ENCODE peak calls at places on chromosomes 7 and 10, in ten cellular contexts. Z is psoas muscle, F is breast epithelium, G is suprapubic skin, Q is adrenal gland, L is AG04450, W is colonic mucosa, K is astrocyte, N is HepG2, A is brain microvascular endothelial cell. B is an unnamed sample.

GRCh38 chr7:137025469-137026175 is 157.2 kb downstream of the CHRM2 start:
- DNase-seq in Z (no peak), F (no peak), G (no peak), Q (no peak), L (peak; percentile 78), W (no peak), K (peak; percentile 88), N (no peak), A (no peak), B (no peak)

GRCh38 chr10:34727595-34728033 is 87.5 kb downstream of the PARD3 start:
- DNase-seq in Z (no peak), F (no peak), G (no peak), Q (no peak), L (no peak), W (no peak), K (peak; percentile 9), N (peak; percentile 75), A (no peak), B (no peak)

GRCh38 chr10:55630491-55631056 is 730.5 kb downstream of the ZWINT start:
- DNase-seq in Z (no peak), F (no peak), G (no peak), Q (peak; percentile 64), L (no peak), W (no peak), K (no peak), N (no peak), A (no peak), B (peak; percentile 38)

GRCh38 chr10:32954080-32954479 is 4.0 kb downstream of the ITGB1 start:
- DNase-seq in Z (no peak), F (no peak), G (no peak), Q (no peak), L (no peak), W (no peak), K (no peak), N (no peak), A (no peak), B (no peak)

GRCh38 chr7:135316648-135317313 is 83.1 kb downstream of the STRA8 start:
- DNase-seq in Z (no peak), F (no peak), G (no peak), Q (no peak), L (no peak), W (no peak), K (no peak), N (no peak), A (no peak), B (no peak)

GRCh38 chr10:6050801-6051445 is 11.2 kb downstream of the IL2RA start:
- DNase-seq in Z (peak; percentile 70), F (no peak), G (no peak), Q (peak; percentile 61), L (peak; percentile 7), W (peak; percentile 80), K (no peak), N (peak; percentile 41), A (peak; percentile 12), B (peak; percentile 27)

GRCh38 chr7:143372070-143372469 is 9.1 kb upstream of the ZYX start:
- DNase-seq in Z (peak; percentile 77), F (no peak), G (no peak), Q (peak; percentile 61), L (no peak), W (peak; percentile 95), K (no peak), N (no peak), A (no peak), B (no peak)

GRCh38 chr10:86400705-86401587 is 34.4 kb upstream of the GRID1 start:
- DNase-seq in Z (peak; percentile 77), F (peak; percentile 61), G (peak; percentile 77), Q (peak; percentile 74), L (no peak), W (peak; percentile 52), K (peak; percentile 25), N (peak; percentile 27), A (no peak), B (peak; percentile 74)

GRCh38 chr10:12324530-12324929 is 24.8 kb upstream of the CAMK1D start:
- DNase-seq in Z (no peak), F (no peak), G (no peak), Q (no peak), L (no peak), W (no peak), K (no peak), N (no peak), A (no peak), B (no peak)

GRCh38 chr7:40721344-40721949 is 586.6 kb downstream of the SUGCT start:
- DNase-seq in Z (no peak), F (no peak), G (no peak), Q (no peak), L (no peak), W (no peak), K (peak; percentile 78), N (no peak), A (peak; percentile 53), B (no peak)
- H3K27ac ChIP-seq in Z (no peak overlapping the region), F (no peak overlapping the region), G (no peak overlapping the region), Q (no peak overlapping the region), L (no peak overlapping the region), W (no peak overlapping the region), K (no peak overlapping the region), N (no peak overlapping the region), A (peak overlapping the region; percentile 10), B (no peak overlapping the region)

DNA sequence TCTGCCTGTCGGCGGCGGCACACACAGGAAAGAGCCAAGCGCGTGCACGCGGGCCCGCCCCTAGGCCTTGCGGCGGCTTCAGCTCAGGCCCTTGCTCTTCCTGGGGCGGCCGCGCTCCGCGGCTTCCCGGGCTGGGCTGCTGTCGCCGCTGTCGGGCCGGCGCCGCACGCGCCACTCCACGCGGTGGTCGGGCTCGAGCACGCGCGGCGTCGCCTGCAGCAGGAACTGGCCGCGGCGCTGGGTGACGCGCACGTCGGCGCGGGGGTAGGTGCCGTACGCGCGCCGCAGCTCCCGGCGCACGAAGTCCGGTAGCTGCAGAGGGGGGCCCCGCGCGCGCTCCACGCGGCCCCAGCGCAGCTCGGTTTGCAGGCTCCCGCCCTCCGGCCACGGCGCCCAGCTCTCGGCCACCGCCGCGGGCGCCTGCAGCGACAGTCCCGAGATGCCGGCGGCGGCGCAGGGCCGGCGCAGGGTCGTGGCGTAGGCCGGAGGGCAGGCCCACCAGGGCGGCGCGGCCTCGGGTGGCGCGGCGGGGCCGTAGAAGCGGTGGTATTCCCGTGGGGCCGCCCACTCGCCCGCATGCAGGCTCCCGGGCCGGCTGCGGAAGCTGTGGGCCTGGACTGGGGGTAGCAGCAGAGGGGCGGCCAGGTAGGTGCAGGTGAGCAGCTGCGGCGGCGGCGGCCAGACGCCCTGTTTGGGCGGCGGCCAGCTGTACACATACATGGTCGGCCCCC is 804 bp downstream of the C10orf95 start:
- DNase-seq in Z (peak; percentile 93), F (peak; percentile 70), G (peak; percentile 84), Q (peak; percentile 85), L (no peak), W (peak; percentile 82), K (peak; percentile 62), N (peak; percentile 75), A (peak; percentile 42), B (peak; percentile 89)
- TF ChIP-seq CTCF in Z (no peak), F (no peak), G (no peak), Q (no peak), L (no peak), W (no peak), K (no peak), N (no peak), A (no peak), B (no peak)

DNA sequence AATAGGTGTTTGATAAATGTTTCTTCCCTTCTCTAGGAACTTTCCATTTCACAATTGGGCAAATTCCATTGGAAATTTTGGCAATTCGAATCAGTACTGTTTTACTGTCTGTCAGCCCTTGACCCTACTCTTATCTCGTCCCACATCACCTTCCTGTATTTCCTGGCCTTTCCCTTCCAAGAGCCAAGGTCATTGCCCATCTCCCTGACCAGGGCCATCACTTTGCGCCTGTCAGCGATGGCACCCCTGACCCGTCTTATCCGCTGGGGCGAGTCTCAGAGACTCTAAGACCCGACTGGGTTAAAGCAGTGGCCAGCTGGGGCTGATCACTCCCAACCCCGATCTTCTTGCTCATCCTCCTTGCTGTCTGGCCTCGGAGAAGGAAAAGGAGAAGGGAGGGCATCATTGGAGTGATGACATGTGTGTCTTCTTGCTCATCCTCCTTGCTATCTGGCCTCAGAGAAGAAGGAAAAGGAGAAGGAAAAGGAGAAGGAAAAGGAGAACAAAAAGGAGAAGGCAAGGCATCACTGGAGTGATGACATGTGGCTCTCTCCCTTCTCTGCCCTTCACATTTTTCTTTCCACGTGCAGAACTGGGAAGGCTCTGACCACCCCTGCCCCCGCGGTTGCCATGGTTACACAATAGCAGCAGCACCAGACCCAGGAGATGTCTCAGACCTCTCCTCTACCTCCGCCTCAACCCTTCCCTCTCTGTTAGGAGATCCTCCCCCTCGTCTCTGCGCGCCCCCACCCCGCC is 2.1 kb downstream of the SEMA3D start:
- DNase-seq in Z (peak; percentile 32), F (no peak), G (peak; percentile 81), Q (peak; percentile 17), L (no peak), W (peak; percentile 22), K (peak; percentile 36), N (no peak), A (peak; percentile 51), B (peak; percentile 67)
- H3K4me3 ChIP-seq in Z (peak overlapping the region; percentile 54), F (peak overlapping the region; percentile 64), G (peak overlapping the region; percentile 59), Q (peak overlapping the region; percentile 56), L (peak overlapping the region; percentile 80), W (peak overlapping the region; percentile 39), K (peak overlapping the region; percentile 81), N (no peak overlapping the region), A (peak overlapping the region; percentile 72), B (peak overlapping the region; percentile 78)

DNA sequence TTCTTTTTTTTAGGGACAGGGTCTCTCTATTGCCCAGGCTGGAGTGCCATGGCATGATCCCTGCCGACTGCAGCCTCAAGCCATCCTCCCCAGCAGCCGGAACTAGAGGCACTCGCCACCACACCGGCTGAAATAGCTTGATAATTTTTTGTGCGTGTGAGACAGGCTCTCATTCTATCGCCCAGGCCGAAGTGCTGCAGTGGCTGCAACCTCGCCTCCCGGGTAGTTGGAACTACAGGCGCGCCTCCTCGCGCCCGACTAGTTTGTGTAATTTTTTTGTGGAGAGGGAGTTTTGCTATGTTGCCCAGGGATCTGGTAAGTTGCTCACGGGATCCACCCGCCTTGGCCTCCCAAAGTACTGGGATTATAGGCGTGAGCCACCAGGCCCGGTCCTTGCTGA is 1.9 kb downstream of the BUD23 start:
- DNase-seq in Z (no peak), F (no peak), G (no peak), Q (no peak), L (no peak), W (no peak), K (no peak), N (no peak), A (no peak), B (no peak)
- H3K27ac ChIP-seq in Z (no peak overlapping the region), F (no peak overlapping the region), G (no peak overlapping the region), Q (no peak overlapping the region), L (no peak overlapping the region), W (no peak overlapping the region), K (no peak overlapping the region), N (no peak overlapping the region), A (no peak overlapping the region), B (no peak overlapping the region)

GRCh38 chr7:52168085-52168484 is 851.5 kb upstream of the COBL start:
- DNase-seq in Z (no peak), F (no peak), G (no peak), Q (peak; percentile 13), L (no peak), W (no peak), K (no peak), N (peak; percentile 11), A (no peak), B (peak; percentile 19)
- TF ChIP-seq CTCF in Z (no peak), F (no peak), G (no peak), Q (no peak), L (no peak), W (no peak), K (no peak), N (peak; percentile 36), A (peak; percentile 6), B (peak; percentile 38)

DNA sequence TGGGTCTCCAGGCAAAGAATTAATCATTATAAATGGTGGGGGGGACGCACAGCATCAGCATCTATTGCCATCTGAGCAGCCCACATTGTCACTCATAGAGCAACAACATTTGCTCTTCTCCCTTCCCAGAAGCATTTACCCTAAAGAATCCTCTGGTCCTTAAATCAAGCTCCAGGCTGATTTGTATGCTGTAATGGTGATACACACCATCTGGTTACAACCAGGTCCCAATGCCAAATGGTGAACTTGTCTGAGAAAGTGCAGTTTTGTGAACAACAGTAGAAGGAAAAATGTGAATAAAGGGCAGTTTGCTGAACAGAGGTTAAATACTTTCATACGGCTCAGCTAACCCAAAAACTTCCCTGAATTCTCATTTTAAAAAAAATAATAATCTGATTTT is 38.9 kb upstream of the TCF7L2 start:
- DNase-seq in Z (no peak), F (no peak), G (no peak), Q (no peak), L (no peak), W (no peak), K (no peak), N (no peak), A (no peak), B (no peak)
- H3K4me3 ChIP-seq in Z (no peak overlapping the region), F (no peak overlapping the region), G (no peak overlapping the region), Q (no peak overlapping the region), L (no peak overlapping the region), W (no peak overlapping the region), K (no peak overlapping the region), N (no peak overlapping the region), A (no peak overlapping the region), B (no peak overlapping the region)

B was measured in hepatocyte.